ENCODE peak calls at places on chromosomes 2 and 18, in six cellular contexts. G, S, Z, D, L and N are unnamed samples.

GRCh38 chr18:48009116-48009825 is 78.8 kb upstream of the SMAD2 start:
- DNase-seq in G (no peak), S (no peak), Z (no peak), D (no peak), L (no peak), N (no peak)

GRCh38 chr2:69581774-69582581 is 61.6 kb downstream of the AAK1 start:
- DNase-seq in G (no peak), S (peak; percentile 60), Z (no peak), D (peak; percentile 69), L (no peak), N (peak; percentile 67)

GRCh38 chr2:1584051-1584531 is 160.2 kb downstream of the PXDN start:
- DNase-seq in G (no peak), S (peak; percentile 52), Z (no peak), D (no peak), L (no peak), N (no peak)

GRCh38 chr2:150041721-150042450 is 445.6 kb downstream of the RND3 start:
- DNase-seq in G (no peak), S (no peak), Z (no peak), D (no peak), L (no peak), N (no peak)

GRCh38 chr2:67169417-67170140 is 227.6 kb upstream of the ETAA1 start:
- DNase-seq in G (no peak), S (no peak), Z (no peak), D (no peak), L (no peak), N (no peak)

GRCh38 chr2:181145645-181146044 is 165.2 kb downstream of the UBE2E3 start:
- DNase-seq in G (no peak), S (no peak), Z (no peak), D (no peak), L (no peak), N (no peak)

GRCh38 chr2:2642906-2643890 is 312.1 kb upstream of the MYT1L start:
- DNase-seq in G (no peak), S (peak; percentile 38), Z (no peak), D (no peak), L (no peak), N (no peak)

GRCh38 chr2:25895046-25895445 is 16.8 kb upstream of the ASXL2 start:
- DNase-seq in G (no peak), S (no peak), Z (no peak), D (no peak), L (no peak), N (no peak)

GRCh38 chr18:79626905-79627749 is 52.5 kb upstream of the CTDP1 start:
- DNase-seq in G (no peak), S (no peak), Z (no peak), D (no peak), L (no peak), N (no peak)

GRCh38 chr2:219631406-219631891 is 4.0 kb downstream of the SLC4A3 start:
- DNase-seq in G (no peak), S (peak; percentile 24), Z (no peak), D (peak; percentile 12), L (peak; percentile 4), N (no peak)

GRCh38 chr2:130930740-130931659 is 94.3 kb downstream of the ARHGEF4 start:
- DNase-seq in G (no peak), S (no peak), Z (no peak), D (no peak), L (no peak), N (no peak)

GRCh38 chr2:207505728-207506127 is 24.0 kb upstream of the CREB1 start:
- DNase-seq in G (no peak), S (no peak), Z (no peak), D (no peak), L (no peak), N (peak; percentile 57)

GRCh38 chr2:236044191-236044590 is 124.0 kb downstream of the GBX2 start:
- DNase-seq in G (no peak), S (no peak), Z (no peak), D (no peak), L (no peak), N (no peak)

GRCh38 chr2:27408601-27409320 is 630 bp downstream of the PPM1G start:
- DNase-seq in G (no peak), S (no peak), Z (no peak), D (peak; percentile 32), L (peak; percentile 14), N (no peak)

GRCh38 chr2:237603718-237604362 is 13.3 kb upstream of the RAB17 start:
- DNase-seq in G (no peak), S (peak; percentile 85), Z (no peak), D (peak; percentile 51), L (peak; percentile 64), N (no peak)

GRCh38 chr2:195820373-195820772 is 163.3 kb downstream of the SLC39A10 start:
- DNase-seq in G (peak; percentile 4), S (no peak), Z (no peak), D (no peak), L (no peak), N (no peak)

GRCh38 chr2:39107156-39107555 is 13.7 kb downstream of the SOS1 start:
- DNase-seq in G (no peak), S (no peak), Z (peak; percentile 17), D (no peak), L (no peak), N (no peak)

GRCh38 chr2:204870053-204870452 is 324.8 kb downstream of the PARD3B start:
- DNase-seq in G (no peak), S (no peak), Z (no peak), D (no peak), L (no peak), N (no peak)

GRCh38 chr18:57775937-57776336 is 27.2 kb downstream of the ATP8B1 start:
- DNase-seq in G (peak; percentile 49), S (no peak), Z (no peak), D (no peak), L (no peak), N (no peak)

GRCh38 chr2:222671259-222672067 is at the start of gene MOGAT1:
- DNase-seq in G (no peak), S (peak; percentile 92), Z (peak; percentile 65), D (no peak), L (peak; percentile 8), N (no peak)

GRCh38 chr2:179812501-179812900 is 48.9 kb downstream of the ZNF385B start:
- DNase-seq in G (no peak), S (no peak), Z (no peak), D (no peak), L (no peak), N (no peak)

GRCh38 chr2:241020629-241021190 is 22.3 kb downstream of the SNED1 start:
- DNase-seq in G (no peak), S (no peak), Z (no peak), D (no peak), L (no peak), N (no peak)

GRCh38 chr2:157178865-157179264 is 78.6 kb upstream of the GALNT5 start:
- DNase-seq in G (no peak), S (no peak), Z (no peak), D (no peak), L (no peak), N (no peak)

GRCh38 chr2:235900631-235901030 is 267.6 kb downstream of the GBX2 start:
- DNase-seq in G (no peak), S (no peak), Z (no peak), D (no peak), L (no peak), N (no peak)

GRCh38 chr18:76428396-76429261 is 66.4 kb downstream of the ZNF516 start:
- DNase-seq in G (no peak), S (no peak), Z (no peak), D (peak; percentile 22), L (no peak), N (no peak)

GRCh38 chr2:85485815-85486214 is 53.2 kb upstream of the MAT2A start:
- DNase-seq in G (no peak), S (no peak), Z (no peak), D (no peak), L (no peak), N (no peak)

GRCh38 chr2:68043719-68044498 is 18.9 kb downstream of the C1D start:
- DNase-seq in G (no peak), S (no peak), Z (no peak), D (no peak), L (no peak), N (no peak)

GRCh38 chr2:125167820-125168219 is 1142.7 kb downstream of the CNTNAP5 start:
- DNase-seq in G (no peak), S (no peak), Z (no peak), D (no peak), L (no peak), N (no peak)
- H3K27ac ChIP-seq in G (no peak overlapping the region), S (no peak overlapping the region), Z (no peak overlapping the region), D (no peak overlapping the region), L (no peak overlapping the region), N (no peak overlapping the region)

GRCh38 chr2:215352602-215353001 is 40.7 kb downstream of the ATIC start:
- DNase-seq in G (no peak), S (no peak), Z (no peak), D (no peak), L (no peak), N (no peak)
- H3K36me3 ChIP-seq in G (peaks cover 12% of the 10 kb centered on the region), S (peaks cover 33% of the 10 kb centered on the region), Z (peaks cover 7% of the 10 kb centered on the region), D (no peaks in the 10 kb centered on the region), L (peaks cover 8% of the 10 kb centered on the region), N (peaks cover 29% of the 10 kb centered on the region)

GRCh38 chr2:360124-360523 is 72.2 kb upstream of the ALKAL2 start:
- DNase-seq in G (no peak), S (no peak), Z (no peak), D (no peak), L (no peak), N (no peak)

GRCh38 chr2:365367-366275 is 77.7 kb upstream of the ALKAL2 start:
- DNase-seq in G (no peak), S (no peak), Z (no peak), D (no peak), L (no peak), N (no peak)

GRCh38 chr2:363823-364470 is 76.1 kb upstream of the ALKAL2 start:
- DNase-seq in G (no peak), S (no peak), Z (no peak), D (no peak), L (no peak), N (no peak)

GRCh38 chr2:366706-367105 is 78.8 kb upstream of the ALKAL2 start:
- DNase-seq in G (no peak), S (no peak), Z (no peak), D (no peak), L (no peak), N (no peak)

GRCh38 chr2:362924-363323 is 75.0 kb upstream of the ALKAL2 start:
- DNase-seq in G (no peak), S (no peak), Z (no peak), D (no peak), L (no peak), N (no peak)
- H3K9me3 ChIP-seq in G (peaks cover 6% of the 10 kb centered on the region), S (peaks cover 44% of the 10 kb centered on the region), Z (no peaks in the 10 kb centered on the region), D (no peaks in the 10 kb centered on the region), L (no peaks in the 10 kb centered on the region), N (peaks cover 6% of the 10 kb centered on the region)

GRCh38 chr2:109348645-109349554 is 219.9 kb downstream of the SH3RF3 start:
- DNase-seq in G (no peak), S (peak; percentile 28), Z (peak; percentile 32), D (no peak), L (no peak), N (no peak)

GRCh38 chr2:109351164-109351756 is 222.3 kb downstream of the SH3RF3 start:
- DNase-seq in G (no peak), S (peak; percentile 33), Z (no peak), D (peak; percentile 92), L (peak; percentile 53), N (peak; percentile 61)

GRCh38 chr2:109349555-109350430 is 220.8 kb downstream of the SH3RF3 start:
- DNase-seq in G (no peak), S (peak; percentile 55), Z (peak; percentile 38), D (peak; percentile 21), L (no peak), N (no peak)

GRCh38 chr2:109352066-109352897 is 223.3 kb downstream of the SH3RF3 start:
- DNase-seq in G (no peak), S (peak; percentile 24), Z (no peak), D (peak; percentile 21), L (no peak), N (no peak)

GRCh38 chr2:109350526-109350925 is 221.5 kb downstream of the SH3RF3 start:
- DNase-seq in G (no peak), S (peak; percentile 26), Z (no peak), D (peak; percentile 20), L (no peak), N (no peak)
- H3K27ac ChIP-seq in G (no peak overlapping the region), S (no peak overlapping the region), Z (no peak overlapping the region), D (no peak overlapping the region), L (peak overlapping the region; percentile 30), N (no peak overlapping the region)